ENCODE peak calls at places on chromosomes 3 and 15, in six cellular contexts. V, P, A, E, M and Z are unnamed samples.

GRCh38 chr3:127457094-127457475 is 133.4 kb downstream of the TPRA1 start:
- DNase-seq in M (peak), A (no peak), V (peak), E (no peak), P (peak), Z (peak)

GRCh38 chr3:134338516-134339261 is 35.6 kb downstream of the AMOTL2 start:
- DNase-seq in A (no peak), M (peak), V (no peak), P (no peak), E (no peak), Z (no peak)

GRCh38 chr3:9067352-9067975 is 104.2 kb upstream of the RAD18 start:
- DNase-seq in P (peak), V (no peak), E (no peak), M (peak), A (peak), Z (peak)

GRCh38 chr15:69394556-69395282 is 19.4 kb upstream of the KIF23 start:
- DNase-seq in E (peak), A (peak), P (no peak), V (peak), M (peak), Z (peak)

GRCh38 chr3:172094621-172095557 is 55.5 kb downstream of the FNDC3B start:
- DNase-seq in M (no peak), E (no peak), P (no peak), V (no peak), A (no peak), Z (no peak)

GRCh38 chr15:41655716-41656115 is 4.5 kb upstream of the MGA start:
- DNase-seq in M (no peak), A (no peak), P (no peak), V (no peak), E (no peak), Z (peak)

GRCh38 chr3:72957303-72957702 is 39.3 kb upstream of the PPP4R2 start:
- DNase-seq in V (no peak), M (no peak), E (no peak), A (peak), P (no peak), Z (no peak)

GRCh38 chr3:105836533-105836932 is 32.3 kb downstream of the CBLB start:
- DNase-seq in P (no peak), M (no peak), E (no peak), V (no peak), A (no peak), Z (peak)

GRCh38 chr3:131178710-131179375 is 152.2 kb downstream of the NEK11 start:
- DNase-seq in A (no peak), V (no peak), P (no peak), M (no peak), E (no peak), Z (no peak)

GRCh38 chr15:62612771-62613170 is 429.8 kb upstream of the TPM1 start:
- DNase-seq in M (no peak), A (no peak), P (no peak), E (no peak), V (no peak), Z (no peak)

GRCh38 chr15:65275728-65276126 is 11.0 kb downstream of the PARP16 start:
- DNase-seq in A (no peak), E (no peak), V (no peak), P (no peak), M (no peak), Z (no peak)

GRCh38 chr3:71145954-71146353 is 437.6 kb downstream of the FOXP1 start:
- DNase-seq in V (no peak), P (no peak), E (no peak), M (no peak), A (no peak), Z (no peak)

GRCh38 chr3:23778451-23778850 is 27.3 kb upstream of the UBE2E1 start:
- DNase-seq in M (no peak), V (no peak), E (no peak), P (no peak), A (no peak), Z (peak)

GRCh38 chr3:140128217-140129137 is 193.5 kb downstream of the CLSTN2 start:
- DNase-seq in P (peak), E (no peak), A (peak), M (no peak), V (no peak), Z (no peak)

GRCh38 chr15:91813924-91814323 is 39.6 kb upstream of the SLCO3A1 start:
- DNase-seq in V (no peak), P (no peak), A (no peak), E (no peak), M (no peak), Z (no peak)

GRCh38 chr15:51536965-51537574 is 85.5 kb downstream of the DMXL2 start:
- DNase-seq in M (no peak), A (no peak), V (no peak), P (no peak), E (no peak), Z (peak)

GRCh38 chr3:45817788-45818523 is 21.6 kb upstream of the SLC6A20 start:
- DNase-seq in M (peak), A (no peak), P (peak), V (no peak), E (no peak), Z (peak)

GRCh38 chr3:82558081-82558480 is 796.6 kb upstream of the GBE1 start:
- DNase-seq in A (no peak), M (no peak), V (no peak), E (no peak), P (no peak), Z (no peak)

GRCh38 chr15:48385431-48385830 is 54.2 kb downstream of the DUT start:
- DNase-seq in P (no peak), A (no peak), V (no peak), E (no peak), M (no peak), Z (peak)

GRCh38 chr3:81216192-81216591 is 545.3 kb downstream of the GBE1 start:
- DNase-seq in P (no peak), M (no peak), E (no peak), V (no peak), A (no peak), Z (peak)

GRCh38 chr15:52652984-52653383 is 26.2 kb downstream of the ATOSA start:
- DNase-seq in M (no peak), A (no peak), E (no peak), V (no peak), P (no peak), Z (peak)

GRCh38 chr15:56734013-56734625 is 810 bp upstream of the ZNF280D start:
- DNase-seq in V (no peak), M (no peak), P (no peak), A (no peak), E (no peak), Z (no peak)

GRCh38 chr15:62600376-62600775 is 435.3 kb upstream of the C2CD4B start:
- DNase-seq in E (no peak), V (no peak), M (no peak), A (no peak), P (no peak), Z (no peak)

GRCh38 chr15:35624881-35625280 is 78.9 kb upstream of the DPH6 start:
- DNase-seq in E (no peak), P (no peak), A (no peak), M (peak), V (no peak), Z (peak)

GRCh38 chr3:81989773-81990172 is 228.3 kb upstream of the GBE1 start:
- DNase-seq in E (no peak), P (no peak), M (no peak), V (no peak), A (no peak), Z (no peak)

GRCh38 chr15:31361764-31362120 is 35.1 kb downstream of the KLF13 start:
- DNase-seq in P (no peak), V (no peak), E (no peak), A (no peak), M (no peak), Z (no peak)

GRCh38 chr3:122948398-122948797 is 79.2 kb downstream of the SEMA5B start:
- DNase-seq in P (no peak), E (no peak), M (no peak), V (no peak), A (no peak), Z (no peak)

GRCh38 chr15:59289574-59289973 is 82.9 kb downstream of the LDHAL6B start:
- DNase-seq in E (no peak), P (no peak), M (no peak), A (no peak), V (no peak), Z (no peak)

GRCh38 chr3:119781330-119782198 is at the start of gene NR1I2:
- DNase-seq in M (no peak), E (no peak), V (no peak), P (no peak), A (no peak), Z (no peak)

GRCh38 chr15:78879517-78880241 is 7.0 kb downstream of the MORF4L1 start:
- DNase-seq in M (no peak), E (no peak), A (no peak), V (no peak), P (no peak), Z (no peak)

GRCh38 chr15:48803877-48804276 is 7.0 kb downstream of the CEP152 start:
- DNase-seq in P (no peak), A (no peak), M (no peak), E (no peak), V (peak), Z (no peak)